ENCODE peak calls at places on chromosomes 5 and 9, in six cellular contexts. One of them, this sample, is unnamed.

GRCh38 chr9:138101444-138102234 is 224.1 kb downstream of the CACNA1B start:
- DNase-seq in HCT116: no peak
- DNase-seq in HepG2: no peak
- DNase-seq in K562: no peak
- DNase-seq in SK-N-SH: peak; percentile 29
- DNase-seq in H1: no peak
- DNase-seq in this sample: no peak

GRCh38 chr5:78549043-78549442 is 99.5 kb downstream of the LHFPL2 start:
- DNase-seq in HCT116: no peak
- DNase-seq in HepG2: no peak
- DNase-seq in K562: no peak
- DNase-seq in SK-N-SH: no peak
- DNase-seq in H1: no peak
- DNase-seq in this sample: no peak

GRCh38 chr5:32916648-32917047 is 205.5 kb downstream of the NPR3 start:
- DNase-seq in HCT116: peak; percentile 32
- DNase-seq in HepG2: peak; percentile 33
- DNase-seq in K562: peak; percentile 2
- DNase-seq in SK-N-SH: no peak
- DNase-seq in H1: peak; percentile 29
- DNase-seq in this sample: peak; percentile 82

GRCh38 chr9:14084867-14085266 is 229.1 kb downstream of the NFIB start:
- DNase-seq in HCT116: no peak
- DNase-seq in HepG2: no peak
- DNase-seq in K562: no peak
- DNase-seq in SK-N-SH: no peak
- DNase-seq in H1: no peak
- DNase-seq in this sample: no peak

GRCh38 chr5:54453091-54453490 is 2.4 kb upstream of the HSPB3 start:
- DNase-seq in HCT116: no peak
- DNase-seq in HepG2: no peak
- DNase-seq in K562: no peak
- DNase-seq in SK-N-SH: no peak
- DNase-seq in H1: no peak
- DNase-seq in this sample: no peak

GRCh38 chr9:107276966-107277710 is 5.9 kb upstream of the RAD23B start:
- DNase-seq in HCT116: no peak
- DNase-seq in HepG2: no peak
- DNase-seq in K562: no peak
- DNase-seq in SK-N-SH: no peak
- DNase-seq in H1: no peak
- DNase-seq in this sample: peak; percentile 48

GRCh38 chr9:68507098-68507795 is 33.4 kb downstream of the TMEM252 start:
- DNase-seq in HCT116: peak; percentile 23
- DNase-seq in HepG2: no peak
- DNase-seq in K562: peak; percentile 9
- DNase-seq in SK-N-SH: peak; percentile 17
- DNase-seq in H1: no peak
- DNase-seq in this sample: no peak

GRCh38 chr9:97759611-97760288 is 62.6 kb upstream of the XPA start:
- DNase-seq in HCT116: no peak
- DNase-seq in HepG2: peak; percentile 96
- DNase-seq in K562: no peak
- DNase-seq in SK-N-SH: no peak
- DNase-seq in H1: no peak
- DNase-seq in this sample: no peak

GRCh38 chr9:101562966-101563365 is 29.3 kb downstream of the RNF20 start:
- DNase-seq in HCT116: no peak
- DNase-seq in HepG2: no peak
- DNase-seq in K562: no peak
- DNase-seq in SK-N-SH: no peak
- DNase-seq in H1: no peak
- DNase-seq in this sample: no peak

GRCh38 chr9:132572921-132573320 is 9.5 kb upstream of the BARHL1 start:
- DNase-seq in HCT116: no peak
- DNase-seq in HepG2: no peak
- DNase-seq in K562: peak; percentile 45
- DNase-seq in SK-N-SH: no peak
- DNase-seq in H1: no peak
- DNase-seq in this sample: peak; percentile 49

GRCh38 chr5:90602681-90603080 is 44.1 kb downstream of the ADGRV1 start:
- DNase-seq in HCT116: no peak
- DNase-seq in HepG2: no peak
- DNase-seq in K562: no peak
- DNase-seq in SK-N-SH: no peak
- DNase-seq in H1: no peak
- DNase-seq in this sample: no peak

GRCh38 chr5:90598300-90598699 is 39.7 kb downstream of the ADGRV1 start:
- DNase-seq in HCT116: no peak
- DNase-seq in HepG2: no peak
- DNase-seq in K562: no peak
- DNase-seq in SK-N-SH: no peak
- DNase-seq in H1: no peak
- DNase-seq in this sample: no peak
- TF ChIP-seq JUND in HCT116: no peak
- TF ChIP-seq JUND in HepG2: no peak
- TF ChIP-seq JUND in K562: no peak
- TF ChIP-seq JUND in SK-N-SH: no peak
- TF ChIP-seq JUND in H1: no peak
- TF ChIP-seq JUND in this sample: no peak

DNA sequence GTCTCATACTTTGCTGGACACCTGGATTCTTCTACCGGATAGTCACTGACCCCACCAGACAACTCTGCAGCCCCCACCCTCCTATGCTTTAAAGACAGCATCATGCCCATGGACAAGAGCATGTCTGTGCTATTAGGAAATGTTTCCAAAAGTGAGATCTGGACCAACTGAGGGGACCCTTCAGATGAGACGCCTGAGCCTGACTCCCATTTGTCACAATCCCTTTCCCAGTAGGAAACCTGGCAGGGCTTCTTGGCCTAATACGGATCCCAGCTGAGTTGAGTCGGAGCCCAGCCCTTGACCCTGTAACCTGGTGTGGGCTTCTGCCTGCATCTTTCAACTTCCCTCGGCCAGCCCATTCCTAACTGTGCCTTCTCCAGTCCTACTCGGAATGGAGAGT is 148.3 kb downstream of the IRX2 start:
- DNase-seq in HCT116: no peak
- DNase-seq in HepG2: no peak
- DNase-seq in K562: no peak
- DNase-seq in SK-N-SH: no peak
- DNase-seq in H1: no peak
- DNase-seq in this sample: no peak
- TF ChIP-seq JUND in HCT116: no peak
- TF ChIP-seq JUND in HepG2: no peak
- TF ChIP-seq JUND in K562: no peak
- TF ChIP-seq JUND in SK-N-SH: no peak
- TF ChIP-seq JUND in H1: no peak
- TF ChIP-seq JUND in this sample: no peak

GRCh38 chr9:16344343-16344742 is 526.1 kb downstream of the BNC2 start:
- DNase-seq in HCT116: no peak
- DNase-seq in HepG2: no peak
- DNase-seq in K562: no peak
- DNase-seq in SK-N-SH: no peak
- DNase-seq in H1: no peak
- DNase-seq in this sample: no peak
- TF ChIP-seq JUND in HCT116: no peak
- TF ChIP-seq JUND in HepG2: no peak
- TF ChIP-seq JUND in K562: no peak
- TF ChIP-seq JUND in SK-N-SH: peak; percentile 76
- TF ChIP-seq JUND in H1: no peak
- TF ChIP-seq JUND in this sample: no peak

GRCh38 chr9:111251453-111251837 is 78.6 kb downstream of the OR2K2 start:
- DNase-seq in HCT116: no peak
- DNase-seq in HepG2: no peak
- DNase-seq in K562: no peak
- DNase-seq in SK-N-SH: no peak
- DNase-seq in H1: no peak
- DNase-seq in this sample: no peak

GRCh38 chr9:111250836-111251452 is 79.1 kb downstream of the OR2K2 start:
- DNase-seq in HCT116: no peak
- DNase-seq in HepG2: no peak
- DNase-seq in K562: no peak
- DNase-seq in SK-N-SH: no peak
- DNase-seq in H1: no peak
- DNase-seq in this sample: no peak

GRCh38 chr9:111258209-111258877 is 71.7 kb downstream of the OR2K2 start:
- DNase-seq in HCT116: no peak
- DNase-seq in HepG2: no peak
- DNase-seq in K562: no peak
- DNase-seq in SK-N-SH: no peak
- DNase-seq in H1: no peak
- DNase-seq in this sample: no peak

DNA sequence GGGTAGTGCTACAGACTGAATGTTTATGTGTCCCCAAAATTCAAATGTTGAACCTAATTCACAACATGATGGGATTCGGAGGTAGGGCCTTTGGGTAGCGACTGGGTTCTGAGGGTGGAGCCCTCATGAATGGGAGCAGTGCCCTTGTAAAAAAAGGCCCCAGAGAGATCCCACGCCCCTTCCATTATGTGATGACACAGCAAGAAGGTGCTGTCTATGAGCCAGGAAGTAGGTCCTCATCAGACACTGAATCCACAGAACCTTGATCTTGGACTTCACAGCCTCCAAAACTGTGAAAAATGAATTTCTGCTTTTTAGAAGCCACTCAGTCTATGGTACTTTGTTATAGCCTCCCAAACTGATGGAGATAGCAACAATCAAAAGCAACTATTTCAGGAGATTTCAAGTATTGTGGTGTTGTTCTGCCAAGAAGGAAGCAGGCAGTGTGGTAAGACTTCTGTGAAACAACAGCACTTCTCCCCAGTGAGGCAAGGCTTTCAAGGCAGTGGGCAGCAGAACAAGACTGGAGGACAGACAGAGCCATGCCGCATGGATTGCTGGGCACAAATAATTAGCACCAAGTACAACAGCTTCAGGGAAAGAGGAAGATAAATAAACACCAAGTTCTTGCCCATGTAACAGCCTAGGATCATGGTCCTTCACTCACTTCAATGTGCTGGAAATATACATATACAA is 76.1 kb downstream of the OR2K2 start:
- DNase-seq in HCT116: no peak
- DNase-seq in HepG2: no peak
- DNase-seq in K562: no peak
- DNase-seq in SK-N-SH: no peak
- DNase-seq in H1: no peak
- DNase-seq in this sample: no peak
- TF ChIP-seq JUND in HCT116: no peak
- TF ChIP-seq JUND in HepG2: no peak
- TF ChIP-seq JUND in K562: no peak
- TF ChIP-seq JUND in SK-N-SH: no peak
- TF ChIP-seq JUND in H1: no peak
- TF ChIP-seq JUND in this sample: no peak

DNA sequence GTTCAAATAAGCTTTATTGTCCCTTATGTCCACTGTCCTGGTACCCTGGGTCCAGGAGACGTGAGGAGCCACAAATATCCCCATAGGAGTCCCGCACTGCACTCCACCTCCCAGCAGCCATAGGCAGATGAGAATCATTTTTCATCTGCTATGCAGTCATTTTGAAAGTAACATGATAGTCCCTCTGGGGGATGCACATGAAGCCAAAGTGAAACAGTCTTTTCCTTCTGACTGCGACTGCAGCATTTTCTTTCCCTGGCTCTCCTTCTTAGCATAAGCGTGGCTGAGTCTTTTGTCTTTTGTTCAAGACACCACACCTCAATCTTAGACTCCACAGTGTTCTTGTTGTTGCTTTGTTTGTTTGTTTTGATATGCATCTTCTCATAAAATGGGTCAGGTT is 238.1 kb upstream of the DAPK1 start:
- DNase-seq in HCT116: no peak
- DNase-seq in HepG2: no peak
- DNase-seq in K562: no peak
- DNase-seq in SK-N-SH: no peak
- DNase-seq in H1: no peak
- DNase-seq in this sample: peak; percentile 18
- TF ChIP-seq JUND in HCT116: no peak
- TF ChIP-seq JUND in HepG2: no peak
- TF ChIP-seq JUND in K562: no peak
- TF ChIP-seq JUND in SK-N-SH: no peak
- TF ChIP-seq JUND in H1: no peak
- TF ChIP-seq JUND in this sample: no peak

DNA sequence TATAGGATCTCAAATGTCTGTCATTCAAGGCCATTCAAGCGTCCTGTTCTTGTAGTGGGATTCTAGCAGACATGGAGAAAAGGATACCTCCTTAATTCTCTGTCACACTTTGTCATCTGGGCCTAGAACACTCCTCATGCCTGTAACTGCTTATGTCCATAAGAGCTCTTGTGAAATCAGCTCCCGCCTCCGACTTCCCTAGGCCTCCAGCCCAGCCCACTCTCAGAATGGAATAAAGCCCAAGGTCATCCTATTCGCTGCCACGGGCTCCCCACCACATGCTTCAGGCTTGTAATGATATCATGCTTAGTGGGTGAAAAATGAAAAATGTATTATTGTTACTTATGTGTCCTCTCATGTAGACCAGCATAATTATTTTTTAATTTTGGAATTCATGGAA is 632.5 kb downstream of the ISL1 start:
- DNase-seq in HCT116: no peak
- DNase-seq in HepG2: peak; percentile 27
- DNase-seq in K562: no peak
- DNase-seq in SK-N-SH: no peak
- DNase-seq in H1: no peak
- DNase-seq in this sample: no peak
- TF ChIP-seq JUND in HCT116: no peak
- TF ChIP-seq JUND in HepG2: no peak
- TF ChIP-seq JUND in K562: no peak
- TF ChIP-seq JUND in SK-N-SH: no peak
- TF ChIP-seq JUND in H1: no peak
- TF ChIP-seq JUND in this sample: no peak

DNA sequence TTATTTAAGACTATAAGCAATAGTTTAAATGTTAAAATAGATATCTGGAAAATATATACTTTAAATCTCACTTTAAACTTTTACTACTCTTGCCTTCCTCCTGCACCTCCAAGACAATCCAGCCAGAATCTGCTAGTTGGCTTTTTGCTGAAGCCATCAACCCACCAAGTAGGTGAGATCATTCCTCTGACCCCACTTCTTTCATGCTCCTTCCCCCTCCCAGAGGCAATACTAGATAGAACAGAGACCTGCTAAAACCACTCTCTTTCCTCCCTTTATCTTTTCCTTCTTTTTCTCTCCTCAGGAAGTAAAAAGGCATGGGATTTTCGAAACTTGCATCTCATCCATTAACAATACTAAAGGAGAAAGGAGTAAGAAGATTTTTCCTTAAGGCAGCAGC is 30.1 kb upstream of the CAMK4 start:
- DNase-seq in HCT116: no peak
- DNase-seq in HepG2: no peak
- DNase-seq in K562: no peak
- DNase-seq in SK-N-SH: no peak
- DNase-seq in H1: no peak
- DNase-seq in this sample: no peak
- TF ChIP-seq JUND in HCT116: no peak
- TF ChIP-seq JUND in HepG2: no peak
- TF ChIP-seq JUND in K562: no peak
- TF ChIP-seq JUND in SK-N-SH: no peak
- TF ChIP-seq JUND in H1: no peak
- TF ChIP-seq JUND in this sample: no peak

DNA sequence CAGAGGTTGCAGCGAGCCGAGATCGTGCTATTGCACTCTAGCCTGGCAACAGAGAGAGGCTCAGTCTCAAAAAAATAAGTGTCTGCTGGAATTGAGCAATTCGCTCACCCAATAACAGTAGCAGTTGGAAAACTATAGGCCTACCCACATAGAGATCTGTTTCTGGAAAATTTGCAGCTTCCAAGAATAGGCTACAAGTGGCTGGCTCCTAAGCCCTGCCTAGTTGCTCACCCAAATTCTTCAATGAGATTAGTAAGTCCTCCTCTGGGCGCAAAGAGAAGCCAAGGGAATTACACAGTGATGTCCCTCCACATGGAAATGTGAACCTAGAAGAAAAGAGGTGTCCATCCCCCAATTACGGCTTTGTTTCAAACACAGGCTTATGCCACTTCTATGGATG is 42.6 kb upstream of the RNF38 start:
- DNase-seq in HCT116: no peak
- DNase-seq in HepG2: no peak
- DNase-seq in K562: no peak
- DNase-seq in SK-N-SH: no peak
- DNase-seq in H1: no peak
- DNase-seq in this sample: no peak
- TF ChIP-seq JUND in HCT116: no peak
- TF ChIP-seq JUND in HepG2: no peak
- TF ChIP-seq JUND in K562: no peak
- TF ChIP-seq JUND in SK-N-SH: no peak
- TF ChIP-seq JUND in H1: no peak
- TF ChIP-seq JUND in this sample: no peak

This sample was measured in T47D.